ENCODE peak calls at places on chromosomes 3 and 15, in six cellular contexts. M, T, X, K, S and F are unnamed samples.

GRCh38 chr3:187183210-187183862 is 13.9 kb upstream of the RTP1 start:
- DNase-seq in S (peak), X (no peak), K (no peak), T (no peak), M (no peak), F (no peak)

GRCh38 chr15:70831094-70831911 is 22.7 kb downstream of the LARP6 start:
- DNase-seq in X (no peak), M (no peak), K (no peak), T (no peak), S (no peak), F (no peak)

GRCh38 chr3:46422617-46423016 is 15.6 kb downstream of the CCRL2 start:
- DNase-seq in T (no peak), S (no peak), X (no peak), M (no peak), K (no peak), F (no peak)

GRCh38 chr15:58980351-58980939 is 7.0 kb upstream of the RNF111 start:
- DNase-seq in X (no peak), K (no peak), M (no peak), T (peak), S (no peak), F (no peak)

GRCh38 chr15:52678468-52679231 is 538 bp downstream of the ATOSA start:
- DNase-seq in X (peak), K (peak), S (peak), T (peak), M (peak), F (peak)

GRCh38 chr3:14536055-14536815 is 3.9 kb downstream of the GRIP2 start:
- DNase-seq in T (no peak), K (no peak), S (no peak), X (no peak), M (no peak), F (no peak)

GRCh38 chr3:49792371-49793150 is 6.2 kb upstream of the IP6K1 start:
- DNase-seq in S (no peak), K (no peak), X (no peak), M (peak), T (no peak), F (no peak)

GRCh38 chr3:130258532-130258952 is 86.9 kb upstream of the COL6A5 start:
- DNase-seq in M (no peak), X (no peak), S (no peak), T (no peak), K (no peak), F (no peak)

GRCh38 chr3:47932431-47932830 is 83.8 kb downstream of the MAP4 start:
- DNase-seq in S (no peak), T (no peak), X (no peak), K (no peak), M (no peak), F (no peak)

GRCh38 chr15:76150508-76150907 is 90.7 kb downstream of the TMEM266 start:
- DNase-seq in X (no peak), T (no peak), K (no peak), M (no peak), S (no peak), F (no peak)

GRCh38 chr3:124258057-124258500 is 266.2 kb upstream of the ROPN1 start:
- DNase-seq in K (no peak), X (no peak), M (no peak), S (no peak), T (no peak), F (no peak)

GRCh38 chr3:140974900-140975299 is 33.3 kb downstream of the SLC25A36 start:
- DNase-seq in X (no peak), K (no peak), S (no peak), M (no peak), T (no peak), F (no peak)

GRCh38 chr3:159586587-159587202 is 401.9 kb upstream of the IL12A start:
- DNase-seq in M (no peak), T (peak), S (no peak), K (no peak), X (no peak), F (no peak)

GRCh38 chr3:176428552-176428951 is 768.7 kb downstream of the TBL1XR1 start:
- DNase-seq in X (no peak), T (no peak), K (no peak), S (no peak), M (no peak), F (no peak)

GRCh38 chr15:70132148-70132547 is 34.4 kb upstream of the TLE3 start:
- DNase-seq in T (no peak), X (no peak), M (no peak), K (no peak), S (no peak), F (no peak)

GRCh38 chr3:134854285-134854684 is 59.2 kb downstream of the EPHB1 start:
- DNase-seq in M (no peak), T (no peak), S (no peak), X (no peak), K (no peak), F (no peak)

GRCh38 chr3:59784164-59784563 is 734.3 kb upstream of the CFAP20DC start:
- DNase-seq in K (no peak), X (no peak), T (no peak), M (no peak), S (no peak), F (no peak)

GRCh38 chr15:92714071-92714456 is 58.5 kb upstream of the FAM174B start:
- DNase-seq in T (peak), M (peak), S (no peak), X (no peak), K (peak), F (no peak)

GRCh38 chr15:64222573-64223361 is 59.9 kb upstream of the PPIB start:
- DNase-seq in T (no peak), S (no peak), K (no peak), X (no peak), M (no peak), F (no peak)

GRCh38 chr3:158313344-158313927 is 203.5 kb downstream of the RSRC1 start:
- DNase-seq in T (no peak), K (no peak), X (no peak), S (peak), M (no peak), F (no peak)

GRCh38 chr3:57889807-57890206 is 118.4 kb upstream of the FLNB start:
- DNase-seq in S (no peak), K (no peak), X (no peak), M (no peak), T (no peak), F (no peak)

GRCh38 chr3:194672876-194673275 is 885 bp upstream of the LSG1 start:
- DNase-seq in K (no peak), T (no peak), X (no peak), M (peak), S (no peak), F (no peak)

GRCh38 chr15:88810449-88810848 is 7.2 kb downstream of the ACAN start:
- DNase-seq in T (no peak), S (no peak), K (no peak), M (no peak), X (no peak), F (no peak)

GRCh38 chr3:46899151-46900006 is 21.9 kb downstream of the PTH1R start:
- DNase-seq in T (no peak), K (no peak), S (no peak), X (no peak), M (no peak), F (no peak)

GRCh38 chr15:87619161-87619960 is 637.2 kb downstream of the NTRK3 start:
- DNase-seq in T (no peak), S (no peak), K (no peak), X (no peak), M (no peak), F (no peak)

GRCh38 chr3:138786788-138787276 is 47.9 kb downstream of the PIK3CB start:
- DNase-seq in X (no peak), M (no peak), T (peak), K (no peak), S (no peak), F (no peak)

GRCh38 chr3:64166584-64167155 is 58.6 kb downstream of the PRICKLE2 start:
- DNase-seq in X (no peak), K (no peak), S (no peak), M (no peak), T (no peak), F (no peak)

GRCh38 chr3:64972793-64973192 is 285.0 kb upstream of the ADAMTS9 start:
- DNase-seq in T (no peak), K (no peak), S (no peak), X (no peak), M (no peak), F (no peak)

GRCh38 chr15:45155739-45156138 is 25.9 kb downstream of the DUOX1 start:
- DNase-seq in M (no peak), K (no peak), T (no peak), S (no peak), X (no peak), F (no peak)

GRCh38 chr3:4895848-4896247 is 83.4 kb upstream of the BHLHE40 start:
- DNase-seq in K (no peak), M (no peak), T (no peak), S (no peak), X (no peak), F (no peak)

GRCh38 chr3:177150970-177151627 is 46.2 kb downstream of the TBL1XR1 start:
- DNase-seq in K (peak), M (no peak), T (no peak), S (no peak), X (no peak), F (no peak)

GRCh38 chr15:57503911-57504598 is 87.6 kb upstream of the MYZAP start:
- DNase-seq in T (no peak), K (no peak), M (no peak), X (no peak), S (no peak), F (no peak)

GRCh38 chr3:49346797-49347251 is 7.0 kb upstream of the USP4 start:
- DNase-seq in K (no peak), M (no peak), X (no peak), S (no peak), T (no peak), F (no peak)

GRCh38 chr15:99207672-99208071 is 41.7 kb downstream of the TTC23 start:
- DNase-seq in T (no peak), M (no peak), X (no peak), S (no peak), K (no peak), F (no peak)

GRCh38 chr3:33732394-33732793 is 14.3 kb upstream of the CLASP2 start:
- DNase-seq in S (peak), M (no peak), K (peak), T (no peak), X (no peak), F (no peak)

GRCh38 chr15:63063164-63063756 is 20.7 kb downstream of the TPM1 start:
- DNase-seq in T (no peak), K (no peak), X (no peak), S (no peak), M (no peak), F (no peak)

GRCh38 chr15:62549345-62549970 is 384.4 kb upstream of the C2CD4B start:
- DNase-seq in M (no peak), S (no peak), T (no peak), X (no peak), K (peak), F (no peak)